ENCODE peak calls at places on chromosomes 5 and 9, in seven cellular contexts. M is mesenchymal stem cell, B is IMR-90, V is H9, Q is mesendoderm, G is H1, Y is trophoblast cell. O is an unnamed sample.

GRCh38 chr5:142425286-142426065 is 100.7 kb upstream of the SPRY4 start:
- DNase-seq in M (peak; percentile 64), V (no peak), B (peak; percentile 74), Y (no peak), G (no peak), Q (no peak), O (no peak)

GRCh38 chr9:107363511-107364182 is 80.6 kb downstream of the RAD23B start:
- DNase-seq in Q (peak; percentile 36), M (peak; percentile 46), V (peak; percentile 41), B (no peak), G (no peak), Y (peak; percentile 75), O (no peak)

GRCh38 chr9:132768932-132769894 is 98.9 kb downstream of the GTF3C4 start:
- DNase-seq in Q (peak; percentile 89), M (peak; percentile 80), Y (no peak), V (peak; percentile 82), G (peak; percentile 72), B (peak; percentile 25), O (peak; percentile 41)

GRCh38 chr9:110755179-110755578 is 86.6 kb downstream of the MUSK start:
- DNase-seq in G (no peak), V (no peak), B (no peak), M (no peak), Y (no peak), Q (no peak), O (no peak)

GRCh38 chr5:57468481-57469165 is 14.0 kb downstream of the ACTBL2 start:
- DNase-seq in V (no peak), B (peak; percentile 85), G (no peak), M (peak; percentile 84), Q (no peak), Y (peak; percentile 13), O (no peak)

GRCh38 chr9:99506781-99507305 is 284.8 kb downstream of the SEC61B start:
- DNase-seq in V (no peak), Q (no peak), G (no peak), M (no peak), Y (peak; percentile 6), B (no peak), O (no peak)

GRCh38 chr9:114592356-114592755 is 4.8 kb downstream of the ATP6V1G1 start:
- DNase-seq in M (peak; percentile 29), Y (no peak), G (no peak), V (no peak), B (peak; percentile 49), Q (peak; percentile 38), O (no peak)

GRCh38 chr5:136242611-136243010 is 49.6 kb upstream of the SMIM32 start:
- DNase-seq in Y (no peak), G (no peak), B (no peak), Q (no peak), M (no peak), V (no peak), O (no peak)

GRCh38 chr5:111697881-111698757 is 58.9 kb downstream of the NREP start:
- DNase-seq in G (no peak), V (peak; percentile 59), Y (no peak), M (peak; percentile 77), Q (peak; percentile 80), B (peak; percentile 42), O (no peak)

GRCh38 chr5:173745123-173745522 is 128.7 kb upstream of the BOD1 start:
- DNase-seq in M (no peak), G (no peak), V (peak; percentile 65), Y (peak; percentile 78), Q (peak; percentile 39), B (no peak), O (no peak)

GRCh38 chr5:16539169-16539666 is 73.6 kb upstream of the ZNF622 start:
- DNase-seq in Q (no peak), B (peak; percentile 80), M (peak; percentile 65), Y (peak; percentile 88), G (no peak), V (no peak), O (no peak)

GRCh38 chr9:129773262-129774048 is 20.6 kb upstream of the PTGES start:
- DNase-seq in V (no peak), G (no peak), Q (no peak), B (peak; percentile 81), Y (peak; percentile 27), M (peak; percentile 90), O (no peak)

GRCh38 chr9:69745716-69746538 is 13.9 kb downstream of the PTAR1 start:
- DNase-seq in Y (no peak), G (no peak), Q (peak; percentile 59), B (peak; percentile 47), V (no peak), M (peak; percentile 58), O (no peak)

GRCh38 chr5:132754947-132755346 is 7.7 kb downstream of the CCNI2 start:
- DNase-seq in Y (no peak), Q (peak; percentile 60), V (no peak), G (peak; percentile 42), B (peak; percentile 51), M (peak; percentile 37), O (no peak)

GRCh38 chr9:79471577-79472543 is 99.9 kb upstream of the TLE4 start:
- DNase-seq in Y (no peak), M (peak; percentile 25), V (no peak), Q (peak; percentile 27), B (peak; percentile 35), G (no peak), O (no peak)

GRCh38 chr9:10855847-10856246 is 243.0 kb upstream of the PTPRD start:
- DNase-seq in Q (peak; percentile 52), M (peak; percentile 28), B (no peak), G (no peak), V (no peak), Y (no peak), O (peak; percentile 9)

DNA sequence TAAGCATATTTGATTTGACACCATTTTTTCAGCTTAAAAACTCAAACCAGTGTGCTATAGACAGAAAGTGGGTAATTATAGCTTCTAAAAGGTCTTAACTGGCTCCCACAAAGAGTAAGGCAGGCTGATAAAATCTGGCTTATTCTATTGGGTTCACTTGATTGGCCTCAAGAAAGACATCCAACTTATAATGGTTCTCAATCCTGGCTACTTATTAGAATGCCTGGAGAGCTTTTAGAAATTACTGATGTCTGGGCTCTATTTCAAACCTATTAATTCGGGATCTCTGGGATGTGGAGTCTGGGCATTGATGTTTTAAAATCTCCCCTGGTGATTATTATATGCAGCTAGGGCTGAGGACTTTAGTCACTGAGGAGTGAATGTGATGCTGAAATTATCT is 188.0 kb downstream of the TARS1 start:
- DNase-seq in Y (no peak), Q (no peak), B (no peak), M (no peak), V (no peak), G (no peak), O (no peak)
- H3K23ac ChIP-seq in Y (no peak overlapping the region), Q (no peak overlapping the region), B (no peak overlapping the region), M (no peak overlapping the region), V (no peak overlapping the region), G (no peak overlapping the region), O (no peak overlapping the region)

DNA sequence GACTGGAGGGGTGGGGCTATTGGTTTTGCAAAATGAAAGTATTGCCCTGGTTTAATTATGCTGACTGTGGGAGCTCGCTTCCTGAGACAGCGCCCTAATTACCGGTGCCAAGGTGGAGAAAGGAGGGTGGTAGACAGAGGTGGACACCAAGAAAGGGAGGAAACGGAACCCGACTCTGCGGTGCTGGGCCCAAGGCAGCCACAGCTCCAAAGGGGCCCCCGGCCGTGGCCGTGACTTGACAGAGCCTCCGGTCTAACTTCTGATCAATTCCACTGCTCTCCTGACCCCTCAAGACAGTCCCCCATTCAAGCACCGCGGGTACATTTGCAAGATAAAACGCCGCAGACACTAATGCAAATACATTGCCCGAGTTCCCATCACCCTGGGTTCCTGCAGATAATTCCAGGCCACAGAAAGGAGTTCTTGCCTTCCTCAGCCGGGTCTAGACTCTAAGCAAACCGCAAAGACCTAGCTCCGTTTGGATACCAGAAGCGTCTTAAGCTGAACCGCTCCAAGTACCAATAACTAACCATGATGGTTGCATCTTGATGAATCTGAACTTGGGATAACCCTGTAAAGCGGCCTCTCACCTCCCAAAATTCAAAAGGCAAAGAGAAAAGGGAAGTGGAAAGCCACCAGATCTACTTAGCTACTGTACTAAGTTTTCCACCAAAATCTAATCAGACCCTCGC is 211.0 kb downstream of the MEF2C start:
- DNase-seq in Q (peak; percentile 61), B (no peak), Y (no peak), G (peak; percentile 72), V (peak; percentile 92), M (no peak), O (no peak)
- H3K23ac ChIP-seq in Q (no peak overlapping the region), B (peak overlapping the region; percentile 2), Y (no peak overlapping the region), G (no peak overlapping the region), V (no peak overlapping the region), M (no peak overlapping the region), O (no peak overlapping the region)

GRCh38 chr9:89339807-89340206 is 21.5 kb downstream of the SECISBP2 start:
- DNase-seq in B (no peak), G (no peak), Q (no peak), M (no peak), V (no peak), Y (no peak), O (no peak)

GRCh38 chr9:89342213-89342612 is 23.9 kb downstream of the SECISBP2 start:
- DNase-seq in M (no peak), Q (peak; percentile 14), Y (no peak), B (no peak), G (no peak), V (no peak), O (no peak)

GRCh38 chr9:89345476-89345875 is 27.2 kb downstream of the SECISBP2 start:
- DNase-seq in G (no peak), Q (no peak), Y (no peak), B (no peak), M (no peak), V (no peak), O (no peak)

GRCh38 chr9:89342948-89343347 is 24.6 kb downstream of the SECISBP2 start:
- DNase-seq in Y (no peak), Q (peak; percentile 15), B (peak; percentile 26), V (no peak), M (peak; percentile 14), G (no peak), O (no peak)

GRCh38 chr9:89340332-89340731 is 22.0 kb downstream of the SECISBP2 start:
- DNase-seq in G (no peak), M (no peak), Y (no peak), B (no peak), V (no peak), Q (no peak), O (no peak)
- H3K23ac ChIP-seq in G (no peak overlapping the region), M (no peak overlapping the region), Y (no peak overlapping the region), B (no peak overlapping the region), V (no peak overlapping the region), Q (no peak overlapping the region), O (no peak overlapping the region)

GRCh38 chr9:76415731-76416130 is 21.5 kb upstream of the RFK start:
- DNase-seq in B (no peak), Y (no peak), G (no peak), Q (no peak), M (no peak), V (no peak), O (no peak)

GRCh38 chr9:76413658-76414057 is 19.4 kb upstream of the RFK start:
- DNase-seq in M (no peak), Y (no peak), G (no peak), B (no peak), V (no peak), Q (no peak), O (no peak)

GRCh38 chr9:76412638-76413037 is 18.4 kb upstream of the RFK start:
- DNase-seq in Y (no peak), B (no peak), M (no peak), V (no peak), Q (no peak), G (no peak), O (no peak)

GRCh38 chr9:76415154-76415553 is 20.9 kb upstream of the RFK start:
- DNase-seq in Q (no peak), B (no peak), Y (no peak), G (no peak), M (no peak), V (no peak), O (no peak)

GRCh38 chr9:76414656-76415055 is 20.4 kb upstream of the RFK start:
- DNase-seq in B (peak; percentile 69), G (no peak), M (no peak), Y (no peak), Q (no peak), V (no peak), O (no peak)
- H3K23ac ChIP-seq in B (no peak overlapping the region), G (no peak overlapping the region), M (no peak overlapping the region), Y (no peak overlapping the region), Q (no peak overlapping the region), V (no peak overlapping the region), O (no peak overlapping the region)